ENCODE peak calls at places on chromosomes 2 and 18, in eight cellular contexts. D is AG09309, B is fibroblast of villous mesenchyme, N is neural crest cell, I is AG04450, T is choroid plexus epithelial cell, O is IMR-90, J is A549. K is an unnamed sample.

GRCh38 chr2:28142403-28142802 is 250.3 kb upstream of the FOSL2 start:
- DNase-seq in J (no peak), B (peak), I (no peak), O (no peak), N (no peak), T (no peak), D (peak), K (no peak)

GRCh38 chr18:79986726-79987125 is 1.6 kb downstream of the TXNL4A start:
- DNase-seq in T (no peak), I (no peak), J (no peak), D (no peak), B (no peak), N (no peak), O (no peak), K (no peak)

GRCh38 chr2:240624950-240625621 is at the start of gene GPR35:
- DNase-seq in D (peak), B (peak), O (peak), I (no peak), J (peak), N (no peak), T (peak), K (no peak)

GRCh38 chr2:28395334-28396061 is 2.8 kb downstream of the FOSL2 start:
- DNase-seq in T (peak), D (no peak), B (peak), N (no peak), O (peak), I (no peak), J (peak), K (no peak)

GRCh38 chr2:154740360-154740759 is 41.9 kb downstream of the KCNJ3 start:
- DNase-seq in J (no peak), T (no peak), N (no peak), D (no peak), B (no peak), I (no peak), O (no peak), K (no peak)

GRCh38 chr2:208207769-208208168 is 17.9 kb upstream of the C2orf80 start:
- DNase-seq in O (no peak), I (no peak), N (no peak), T (no peak), B (no peak), D (no peak), J (no peak), K (no peak)

GRCh38 chr2:50346104-50346503 is 685.8 kb downstream of the NRXN1 start:
- DNase-seq in B (no peak), I (no peak), T (no peak), D (no peak), N (peak), J (no peak), O (no peak), K (no peak)

GRCh38 chr2:144111443-144111842 is 408.5 kb downstream of the ZEB2 start:
- DNase-seq in N (no peak), B (peak), D (peak), J (no peak), O (peak), T (peak), I (no peak), K (no peak)

GRCh38 chr2:128599700-128600099 is 281.0 kb upstream of the HS6ST1 start:
- DNase-seq in N (no peak), T (no peak), I (no peak), B (no peak), O (no peak), D (no peak), J (no peak), K (no peak)

GRCh38 chr2:120954939-120955338 is 219.3 kb downstream of the GLI2 start:
- DNase-seq in I (no peak), J (no peak), T (no peak), O (no peak), N (no peak), B (no peak), D (no peak), K (no peak)

GRCh38 chr2:120958623-120959366 is 223.1 kb downstream of the GLI2 start:
- DNase-seq in N (peak), I (no peak), D (no peak), O (no peak), J (no peak), B (peak), T (no peak), K (no peak)

GRCh38 chr2:120955427-120955826 is 219.8 kb downstream of the GLI2 start:
- DNase-seq in J (peak), D (no peak), I (no peak), O (peak), T (no peak), N (no peak), B (no peak), K (no peak)

GRCh38 chr2:120957905-120958304 is 222.2 kb downstream of the GLI2 start:
- DNase-seq in O (no peak), J (no peak), B (no peak), D (no peak), T (no peak), I (no peak), N (no peak), K (no peak)

GRCh38 chr2:120956486-120957156 is 221.0 kb downstream of the GLI2 start:
- DNase-seq in D (no peak), N (no peak), B (no peak), O (no peak), T (no peak), J (no peak), I (no peak), K (no peak)
- TF ChIP-seq CTCF in D (no peak), N (no peak), B (peak), O (no peak), T (no peak), J (no peak), I (peak), K (no peak)

GRCh38 chr2:175183674-175184073 is 2.2 kb upstream of the ATP5MC3 start:
- DNase-seq in N (no peak), O (no peak), I (no peak), B (no peak), D (no peak), J (no peak), T (no peak), K (no peak)

GRCh38 chr2:175181877-175182308 is 383 bp upstream of the ATP5MC3 start:
- DNase-seq in D (no peak), I (no peak), T (no peak), O (no peak), J (no peak), N (no peak), B (no peak), K (no peak)

DNA sequence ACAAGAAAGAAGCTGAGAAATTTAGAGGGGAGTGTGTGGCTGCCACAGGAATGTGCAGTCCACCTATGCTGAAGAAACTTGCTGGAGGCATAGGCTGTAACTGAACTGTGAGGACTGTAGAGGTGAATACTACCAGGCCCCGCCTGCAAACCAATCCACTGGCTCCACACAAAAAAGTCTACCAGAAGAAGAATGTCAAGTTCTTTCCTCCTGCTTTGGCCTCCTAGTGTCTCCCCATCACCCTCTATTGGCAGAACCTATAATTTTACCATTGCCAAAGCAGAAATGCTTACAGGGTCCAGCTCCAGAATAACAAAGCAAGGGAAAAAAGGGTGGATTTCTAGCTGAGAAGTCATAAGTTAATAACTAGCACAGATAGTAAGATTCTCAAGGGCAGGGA is 5.9 kb upstream of the ATP5MC3 start:
- DNase-seq in I (no peak), O (peak), T (peak), D (no peak), N (no peak), J (peak), B (peak), K (no peak)
- TF ChIP-seq CTCF in I (peak), O (peak), T (peak), D (peak), N (no peak), J (peak), B (peak), K (peak)

GRCh38 chr2:120686511-120687168 is 49.0 kb upstream of the GLI2 start:
- DNase-seq in J (no peak), O (no peak), N (no peak), I (no peak), D (no peak), T (no peak), B (no peak), K (no peak)
- TF ChIP-seq CTCF in J (peak), O (peak), N (peak), I (peak), D (peak), T (peak), B (peak), K (peak)

DNA sequence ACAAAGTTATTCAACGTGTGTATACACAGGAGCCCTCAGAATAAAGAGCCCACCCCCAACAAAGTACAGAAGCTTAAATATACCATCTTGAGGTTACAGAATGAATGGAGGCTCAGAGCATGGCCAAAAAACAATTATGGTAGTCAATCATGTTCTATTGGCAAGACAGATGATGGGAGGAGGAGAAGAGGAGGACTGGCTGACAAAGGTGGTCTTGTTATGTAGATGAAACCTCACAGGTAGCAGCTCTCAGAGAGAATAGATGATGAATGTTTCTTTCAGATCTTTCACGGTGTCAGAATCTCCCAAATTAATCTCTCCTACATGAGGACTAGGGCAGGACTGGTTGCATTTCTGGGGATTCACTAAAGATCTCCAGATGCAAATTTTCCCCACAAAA is 66.0 kb downstream of the ARL4C start:
- DNase-seq in O (no peak), N (no peak), T (no peak), D (no peak), I (no peak), J (no peak), B (no peak), K (no peak)
- TF ChIP-seq CTCF in O (no peak), N (no peak), T (no peak), D (no peak), I (no peak), J (no peak), B (no peak), K (no peak)

GRCh38 chr2:60439219-60439974 is 114.1 kb downstream of the BCL11A start:
- DNase-seq in J (no peak), B (no peak), O (no peak), D (no peak), I (no peak), N (no peak), T (peak), K (no peak)
- TF ChIP-seq CTCF in J (no peak), B (peak), O (no peak), D (peak), I (peak), N (peak), T (peak), K (peak)

DNA sequence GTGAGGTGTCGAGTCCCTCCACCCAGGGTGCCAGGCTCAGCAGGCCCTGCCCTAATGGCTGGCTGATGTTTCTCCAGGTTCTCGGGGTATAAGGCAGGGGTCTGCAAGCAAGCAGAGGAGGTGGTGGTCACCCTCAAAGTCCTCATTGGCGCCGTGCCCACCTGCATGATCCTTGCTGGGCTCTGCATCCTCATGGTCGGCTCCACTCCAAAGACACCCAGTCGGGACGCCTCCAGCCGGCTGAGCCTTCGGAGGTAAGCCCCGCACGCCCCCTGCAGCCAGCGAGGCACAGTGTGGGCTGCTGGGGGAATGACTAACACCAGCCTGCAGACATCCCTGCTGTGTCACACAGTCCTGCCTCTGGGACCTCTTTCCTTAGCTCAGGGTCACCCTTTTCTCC is 14.1 kb downstream of the MFSD2B start:
- DNase-seq in I (no peak), N (no peak), T (peak), B (peak), D (no peak), O (peak), J (peak), K (no peak)
- TF ChIP-seq CTCF in I (peak), N (no peak), T (peak), B (peak), D (peak), O (peak), J (peak), K (no peak)

DNA sequence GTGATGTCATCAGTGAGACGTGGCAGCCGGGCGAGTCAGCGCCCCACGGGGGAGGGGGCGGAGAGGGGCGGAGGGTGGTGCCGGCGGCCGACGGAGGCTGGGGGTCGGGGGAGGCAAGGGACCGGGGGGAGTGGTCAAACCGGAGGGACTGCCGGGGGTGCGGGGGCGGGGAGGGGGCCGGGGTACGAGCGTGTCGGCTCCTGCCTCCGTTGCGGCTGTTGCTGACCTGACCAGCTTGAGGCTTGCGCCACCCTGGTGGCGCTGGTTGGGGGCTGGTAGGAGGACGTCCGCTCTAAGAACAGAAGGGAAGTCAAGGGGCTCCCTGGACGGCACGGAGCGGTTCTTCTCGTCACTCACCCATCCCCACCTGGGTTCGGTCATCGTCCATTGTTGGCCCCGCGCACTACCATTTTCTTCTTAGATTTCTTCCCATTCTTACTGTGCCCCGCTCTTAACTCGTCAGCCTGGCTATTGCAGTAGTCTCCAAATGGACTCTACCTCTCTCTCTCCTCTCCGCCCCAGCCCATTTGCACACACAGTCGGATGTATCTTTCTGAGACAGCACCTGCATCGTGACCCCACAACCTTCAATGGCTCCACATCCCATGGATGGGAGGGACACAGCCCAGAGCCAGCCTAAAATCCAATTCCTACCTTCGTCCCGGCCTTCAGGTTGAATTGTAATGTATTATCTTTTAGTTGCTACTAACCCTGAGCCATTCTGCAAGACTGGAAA is 702 bp upstream of the RAB1A start:
- DNase-seq in T (no peak), I (no peak), J (no peak), N (no peak), D (no peak), O (no peak), B (no peak), K (no peak)
- TF ChIP-seq CTCF in T (no peak), I (no peak), J (peak), N (no peak), D (no peak), O (no peak), B (peak), K (no peak)

DNA sequence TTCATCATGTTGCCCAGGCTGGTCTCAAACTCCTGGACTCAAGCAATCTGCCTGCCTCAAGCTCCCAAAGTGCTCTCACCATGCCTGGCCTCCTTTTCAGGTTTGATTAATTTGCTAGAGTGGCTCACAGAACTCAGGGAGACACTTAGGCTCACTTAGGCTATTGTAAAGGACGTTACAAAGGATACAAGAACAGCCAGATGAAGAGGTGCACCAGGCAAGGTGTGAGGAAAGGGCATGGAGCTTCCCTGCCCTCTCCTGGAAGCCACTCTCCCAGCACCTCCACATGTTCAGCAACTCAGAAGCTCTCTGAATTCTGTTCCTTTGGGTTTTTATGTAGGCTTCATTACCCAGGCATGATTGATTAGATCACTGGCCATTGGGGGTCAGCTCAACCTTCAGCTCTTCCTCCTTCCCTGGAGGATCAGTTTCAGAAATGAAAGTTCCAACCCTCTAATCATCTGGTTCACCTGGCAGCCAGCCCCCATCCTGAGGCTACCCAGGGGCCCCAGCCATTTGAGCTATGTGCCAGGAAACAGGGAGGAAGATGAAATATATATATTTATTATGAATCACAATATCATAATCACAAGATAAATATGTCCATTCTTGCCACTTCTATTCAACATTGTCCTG is 78.7 kb upstream of the RGPD5 start:
- DNase-seq in N (no peak), I (no peak), T (peak), J (peak), B (no peak), D (no peak), O (no peak), K (peak)
- TF ChIP-seq CTCF in N (peak), I (peak), T (peak), J (peak), B (peak), D (peak), O (peak), K (peak)

K was measured in osteocyte.